ENCODE peak calls at places on chromosomes 11 and 22, in nine cellular contexts. M is stomach, R is MM.1S, U is A549, H is choroid plexus epithelial cell, K is Panc1, P is fibroblast of pulmonary artery, D is retinal pigment epithelial cell, J is CD14-positive monocyte. I is an unnamed sample.

GRCh38 chr11:2797741-2798361 is 87.7 kb downstream of the CDKN1C start:
- DNase-seq in R (no peak), U (no peak), M (peak), D (no peak), J (peak), P (no peak), H (no peak), K (no peak), I (no peak)

GRCh38 chr11:61141601-61142028 is 19.6 kb downstream of the VPS37C start:
- DNase-seq in K (no peak), R (peak), D (no peak), M (peak), H (no peak), P (no peak), U (no peak), J (no peak), I (no peak)

GRCh38 chr11:44507896-44508440 is 57.5 kb upstream of the CD82 start:
- DNase-seq in J (no peak), M (no peak), H (no peak), K (no peak), U (no peak), D (no peak), P (no peak), R (no peak), I (no peak)

GRCh38 chr22:38871360-38872171 is 450 bp downstream of the CBX6 start:
- DNase-seq in K (no peak), J (peak), U (peak), R (peak), M (peak), D (no peak), H (no peak), P (no peak), I (no peak)

GRCh38 chr11:133910101-133910500 is 46.7 kb downstream of the IGSF9B start:
- DNase-seq in H (no peak), R (no peak), P (no peak), J (no peak), U (no peak), D (no peak), M (no peak), K (no peak), I (no peak)

GRCh38 chr11:31096191-31096590 is 273.3 kb downstream of the DCDC1 start:
- DNase-seq in R (no peak), D (no peak), J (no peak), U (no peak), K (no peak), H (no peak), P (no peak), M (no peak), I (no peak)

GRCh38 chr22:30453731-30454510 is 17.9 kb downstream of the SEC14L3 start:
- DNase-seq in D (no peak), K (no peak), U (peak), H (peak), P (peak), J (no peak), R (no peak), M (no peak), I (no peak)

GRCh38 chr11:117419136-117419914 is 91.7 kb downstream of the CEP164 start:
- DNase-seq in K (no peak), U (no peak), H (no peak), D (no peak), R (no peak), J (no peak), M (no peak), P (no peak), I (no peak)

GRCh38 chr22:38567531-38568245 is 2.3 kb downstream of the DMC1 start:
- DNase-seq in J (no peak), H (no peak), M (no peak), U (no peak), P (no peak), D (no peak), K (no peak), R (no peak), I (no peak)

GRCh38 chr22:46734830-46735453 is 3.1 kb downstream of the CERK start:
- DNase-seq in P (no peak), K (no peak), D (no peak), H (peak), U (no peak), R (no peak), M (peak), J (peak), I (no peak)

GRCh38 chr11:2445107-2445947 is 519 bp downstream of the KCNQ1 start:
- DNase-seq in U (no peak), D (no peak), M (peak), H (no peak), K (no peak), J (no peak), R (peak), P (no peak), I (no peak)

GRCh38 chr11:46520971-46521745 is 72.7 kb downstream of the AMBRA1 start:
- DNase-seq in U (no peak), R (no peak), P (peak), M (no peak), J (no peak), H (peak), K (no peak), D (peak), I (peak)

GRCh38 chr11:116980136-116980793 is 118.0 kb downstream of the SIK3 start:
- DNase-seq in M (no peak), U (no peak), P (no peak), J (no peak), K (no peak), D (no peak), H (no peak), R (no peak), I (no peak)

GRCh38 chr22:45235101-45235777 is 5.5 kb downstream of the KIAA0930 start:
- DNase-seq in D (no peak), H (no peak), K (no peak), M (peak), U (no peak), J (peak), R (peak), P (no peak), I (no peak)

GRCh38 chr11:16036218-16036617 is 320.1 kb downstream of the SOX6 start:
- DNase-seq in U (no peak), P (no peak), R (no peak), M (no peak), H (no peak), D (no peak), J (no peak), K (no peak), I (no peak)

GRCh38 chr22:21866821-21867527 is 471 bp downstream of the MAPK1 start:
- DNase-seq in P (no peak), H (peak), J (peak), R (no peak), M (peak), D (no peak), K (no peak), U (peak), I (no peak)

GRCh38 chr11:38814670-38815069 is 2216.6 kb upstream of the RAG2 start:
- DNase-seq in R (no peak), K (no peak), H (peak), U (no peak), M (no peak), P (peak), J (no peak), D (peak), I (peak)

GRCh38 chr22:49549851-49550430 is 277.7 kb downstream of the BRD1 start:
- DNase-seq in K (no peak), J (no peak), H (no peak), P (no peak), M (no peak), U (no peak), D (no peak), R (no peak), I (no peak)

GRCh38 chr11:61921446-61921845 is 4.1 kb upstream of the RAB3IL1 start:
- DNase-seq in P (no peak), R (no peak), D (no peak), K (no peak), J (no peak), M (no peak), H (no peak), U (no peak), I (no peak)

GRCh38 chr11:113546757-113547507 is 71.7 kb upstream of the DRD2 start:
- DNase-seq in J (no peak), H (peak), R (no peak), D (no peak), K (no peak), U (no peak), P (peak), M (no peak), I (peak)

GRCh38 chr11:113855803-113856202 is 19.6 kb downstream of the USP28 start:
- DNase-seq in D (no peak), M (no peak), K (no peak), J (no peak), R (no peak), U (no peak), H (no peak), P (no peak), I (no peak)

GRCh38 chr11:2444301-2445106 is at the start of the genes KCNQ1 and TRPM5:
- DNase-seq in U (peak), K (no peak), M (peak), R (peak), H (no peak), P (no peak), J (peak), D (no peak), I (peak)

GRCh38 chr11:19294444-19294843 is 53.7 kb upstream of the E2F8 start:
- DNase-seq in U (no peak), H (no peak), R (no peak), D (no peak), K (no peak), M (no peak), P (no peak), J (no peak), I (no peak)

GRCh38 chr11:44815917-44816456 is 89.2 kb downstream of the TSPAN18 start:
- DNase-seq in D (no peak), K (no peak), J (no peak), U (no peak), P (no peak), M (no peak), R (no peak), H (no peak), I (no peak)

GRCh38 chr11:10752061-10752460 is 1.0 kb downstream of the CTR9 start:
- DNase-seq in P (no peak), U (no peak), R (no peak), J (no peak), K (no peak), H (no peak), M (no peak), D (no peak), I (no peak)

GRCh38 chr22:25101986-25102385 is 97.7 kb upstream of the CRYBB3 start:
- DNase-seq in H (no peak), R (no peak), K (no peak), J (no peak), P (no peak), U (no peak), D (no peak), M (no peak), I (no peak)

GRCh38 chr22:48223488-48224190 is 1461.2 kb downstream of the TBC1D22A start:
- DNase-seq in M (no peak), R (no peak), H (no peak), D (no peak), K (no peak), U (no peak), J (no peak), P (no peak), I (no peak)

GRCh38 chr11:114366331-114367243 is 33.7 kb downstream of the C11orf71 start:
- DNase-seq in K (no peak), P (peak), R (no peak), M (no peak), H (peak), D (peak), U (peak), J (no peak), I (peak)

GRCh38 chr11:134037093-134037908 is 31.6 kb upstream of the JAM3 start:
- DNase-seq in K (no peak), U (peak), D (no peak), J (no peak), R (no peak), P (peak), H (peak), M (peak), I (peak)

GRCh38 chr11:133946541-133947297 is 10.0 kb downstream of the IGSF9B start:
- DNase-seq in K (no peak), P (no peak), R (no peak), J (no peak), H (no peak), M (no peak), D (no peak), U (no peak), I (no peak)

GRCh38 chr11:34789196-34789834 is 126.9 kb downstream of the APIP start:
- DNase-seq in U (no peak), H (no peak), R (no peak), J (no peak), K (no peak), D (no peak), M (no peak), P (no peak), I (no peak)

GRCh38 chr22:50406416-50407170 is 63.5 kb downstream of the PPP6R2 start:
- DNase-seq in U (no peak), K (no peak), D (no peak), H (no peak), R (no peak), M (no peak), P (no peak), J (no peak), I (no peak)

DNA sequence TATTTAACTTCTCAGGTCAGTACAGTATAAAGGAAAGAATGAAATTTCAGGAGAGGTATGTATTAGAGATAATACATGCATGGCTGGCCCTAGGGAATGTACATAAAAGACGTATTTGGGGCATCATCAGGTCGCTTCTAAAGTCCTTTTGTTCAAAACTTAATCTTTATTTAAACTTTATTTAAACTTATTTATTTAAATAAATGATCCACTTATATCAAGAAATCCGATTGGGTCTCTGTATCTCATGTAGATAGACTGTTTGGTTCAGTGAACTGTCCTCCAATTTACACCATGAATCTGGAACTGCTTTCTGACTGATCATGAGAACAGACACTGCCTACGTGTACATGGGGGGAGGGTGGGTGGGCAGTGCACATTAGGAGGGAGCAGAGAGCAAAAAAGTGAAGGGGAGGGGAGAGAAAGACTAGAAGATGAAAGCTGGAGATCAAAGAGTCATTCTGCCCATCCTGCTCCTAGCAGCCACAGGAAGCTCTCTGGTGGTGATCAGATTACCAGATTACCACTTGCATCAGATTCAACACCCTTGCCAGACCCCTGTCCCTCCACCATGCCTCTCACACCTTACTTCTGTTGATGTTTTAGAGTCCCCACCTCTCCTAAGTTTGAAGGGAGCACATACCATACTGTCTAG is 92.1 kb upstream of the MTMR2 start:
- DNase-seq in R (peak), K (no peak), J (no peak), H (no peak), P (no peak), D (no peak), U (no peak), M (no peak), I (no peak)
- TF ChIP-seq CTCF in R (no peak), K (no peak), J (no peak), H (no peak), P (no peak), D (no peak), U (no peak), M (no peak), I (no peak)

GRCh38 chr11:14127679-14128078 is 165.2 kb downstream of the SPON1 start:
- DNase-seq in R (no peak), J (no peak), K (no peak), H (no peak), P (no peak), U (no peak), D (no peak), M (no peak), I (no peak)
- TF ChIP-seq CTCF in R (no peak), J (no peak), K (peak), H (no peak), P (no peak), U (no peak), D (peak), M (no peak), I (no peak)

DNA sequence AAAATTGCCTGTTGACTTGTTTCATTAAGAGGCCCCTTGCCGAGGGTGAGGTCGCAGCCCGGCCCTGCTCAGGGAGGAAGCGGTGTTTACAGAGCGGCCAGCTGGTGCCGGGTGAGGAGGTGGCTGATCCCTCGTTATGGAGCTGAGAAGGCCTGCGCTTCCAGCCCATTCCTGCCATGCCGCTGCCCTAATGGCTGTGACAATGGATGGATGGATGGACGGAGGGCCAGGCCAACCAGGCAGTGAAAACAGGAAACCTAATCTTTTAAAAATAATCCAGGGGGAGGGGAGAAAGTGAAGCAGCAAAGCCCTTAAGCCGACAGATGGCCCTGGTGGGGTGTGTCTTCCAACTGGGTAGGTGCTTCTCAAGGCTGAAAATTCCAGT is 38.5 kb downstream of the BCR start:
- DNase-seq in H (peak), U (no peak), R (no peak), D (peak), K (no peak), J (no peak), P (peak), M (peak), I (no peak)
- TF ChIP-seq CTCF in H (no peak), U (no peak), R (no peak), D (no peak), K (no peak), J (no peak), P (no peak), M (no peak), I (no peak)

GRCh38 chr11:65589444-65590239 is 6.0 kb downstream of the KCNK7 start:
- DNase-seq in J (no peak), U (no peak), D (no peak), K (no peak), M (no peak), R (no peak), P (no peak), H (peak), I (no peak)

GRCh38 chr11:65593518-65594414 is 1.8 kb downstream of the KCNK7 start:
- DNase-seq in K (no peak), U (no peak), H (no peak), J (no peak), P (peak), M (no peak), R (peak), D (no peak), I (no peak)

GRCh38 chr11:65590240-65590738 is 5.3 kb downstream of the KCNK7 start:
- DNase-seq in R (no peak), P (peak), U (no peak), H (peak), D (no peak), K (no peak), M (no peak), J (no peak), I (no peak)

GRCh38 chr11:65592840-65593517 is 2.6 kb downstream of the KCNK7 start:
- DNase-seq in P (no peak), K (no peak), J (no peak), U (no peak), M (no peak), R (no peak), D (no peak), H (no peak), I (no peak)

DNA sequence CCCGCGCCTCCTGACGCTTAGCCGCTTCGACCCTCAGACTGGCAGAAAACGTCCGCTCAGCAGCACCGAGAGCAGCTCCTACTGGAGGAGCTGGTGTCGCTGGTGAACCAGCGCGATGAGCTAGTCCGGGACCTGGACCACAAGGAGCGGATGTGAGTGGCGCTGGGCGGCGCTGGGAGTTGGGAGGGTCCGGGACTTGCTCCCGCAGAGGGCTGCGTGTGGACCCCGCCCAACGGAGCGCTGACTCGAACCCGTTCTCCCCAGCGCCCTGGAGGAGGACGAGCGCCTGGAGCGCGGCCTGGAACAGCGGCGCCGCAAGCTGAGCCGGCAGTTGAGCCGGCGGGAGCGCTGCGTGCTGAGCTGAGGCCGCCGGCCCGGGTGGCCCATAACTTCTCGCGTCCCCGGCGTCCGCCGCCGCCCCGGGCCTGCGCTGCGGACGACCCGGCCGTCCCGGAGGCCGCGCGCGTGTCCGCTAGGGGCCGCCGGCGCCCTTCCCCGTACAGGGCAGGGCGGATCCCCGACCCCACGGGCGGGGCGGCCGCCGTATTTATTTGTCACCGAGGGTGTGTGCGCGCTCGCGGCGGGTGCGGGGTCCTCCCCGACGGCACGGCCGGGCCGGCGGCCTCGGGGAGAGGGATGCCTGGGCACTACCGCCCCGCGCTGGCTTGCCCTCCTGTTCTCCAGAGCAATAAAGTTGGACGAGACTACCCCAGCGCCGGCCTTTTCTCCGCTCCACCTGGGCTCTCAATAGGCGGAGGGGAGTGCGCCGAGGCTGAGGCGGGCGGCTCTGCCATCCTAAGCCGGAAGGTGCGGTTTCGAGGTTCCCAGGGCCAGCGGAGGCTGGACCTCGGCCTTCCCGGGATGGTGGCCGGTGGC is 3.4 kb downstream of the KCNK7 start:
- DNase-seq in P (no peak), K (no peak), U (no peak), D (no peak), J (no peak), H (peak), R (no peak), M (peak), I (no peak)
- TF ChIP-seq CTCF in P (no peak), K (no peak), U (no peak), D (peak), J (no peak), H (peak), R (no peak), M (no peak), I (no peak)